ENCODE peak calls at places on chromosomes 1 and 21, in six cellular contexts. One of them, this sample, is unnamed.

GRCh38 chr1:44346184-44346583 is 8.9 kb downstream of the ERI3 start:
- DNase-seq in PC-9: no peak
- DNase-seq in IMR-90: no peak
- DNase-seq in heart left ventricle: no peak
- DNase-seq in endodermal cell: no peak
- DNase-seq in Peyer's patch: no peak
- DNase-seq in this sample: no peak

GRCh38 chr1:203202431-203203245 is 16.1 kb upstream of the CHI3L1 start:
- DNase-seq in IMR-90: peak
- DNase-seq in endodermal cell: no peak
- DNase-seq in Peyer's patch: peak
- DNase-seq in heart left ventricle: peak
- DNase-seq in PC-9: no peak
- DNase-seq in this sample: peak

GRCh38 chr1:192550922-192551534 is 24.5 kb upstream of the RGS1 start:
- DNase-seq in heart left ventricle: no peak
- DNase-seq in Peyer's patch: no peak
- DNase-seq in PC-9: peak
- DNase-seq in IMR-90: peak
- DNase-seq in endodermal cell: no peak
- DNase-seq in this sample: peak

GRCh38 chr1:116819081-116819480 is 64.9 kb downstream of the CD2 start:
- DNase-seq in endodermal cell: peak
- DNase-seq in PC-9: no peak
- DNase-seq in heart left ventricle: no peak
- DNase-seq in IMR-90: no peak
- DNase-seq in Peyer's patch: no peak
- DNase-seq in this sample: no peak

GRCh38 chr1:232238009-232238408 is 391.9 kb downstream of the SIPA1L2 start:
- DNase-seq in Peyer's patch: no peak
- DNase-seq in heart left ventricle: no peak
- DNase-seq in IMR-90: no peak
- DNase-seq in PC-9: no peak
- DNase-seq in endodermal cell: no peak
- DNase-seq in this sample: no peak

GRCh38 chr21:31460985-31461384 is 116.9 kb upstream of the TIAM1 start:
- DNase-seq in IMR-90: no peak
- DNase-seq in heart left ventricle: no peak
- DNase-seq in Peyer's patch: no peak
- DNase-seq in endodermal cell: no peak
- DNase-seq in PC-9: no peak
- DNase-seq in this sample: no peak

GRCh38 chr1:2602866-2603520 is 16.4 kb downstream of the PRXL2B start:
- DNase-seq in endodermal cell: peak
- DNase-seq in PC-9: no peak
- DNase-seq in heart left ventricle: no peak
- DNase-seq in Peyer's patch: no peak
- DNase-seq in IMR-90: no peak
- DNase-seq in this sample: no peak

GRCh38 chr1:85214654-85215053 is 13.8 kb upstream of the SYDE2 start:
- DNase-seq in endodermal cell: no peak
- DNase-seq in Peyer's patch: no peak
- DNase-seq in IMR-90: no peak
- DNase-seq in PC-9: no peak
- DNase-seq in heart left ventricle: no peak
- DNase-seq in this sample: no peak

GRCh38 chr1:220966473-220966872 is 87.2 kb downstream of the HLX start:
- DNase-seq in heart left ventricle: no peak
- DNase-seq in IMR-90: no peak
- DNase-seq in Peyer's patch: no peak
- DNase-seq in endodermal cell: no peak
- DNase-seq in PC-9: no peak
- DNase-seq in this sample: no peak

GRCh38 chr1:64263856-64264255 is 60.4 kb downstream of the UBE2U start:
- DNase-seq in IMR-90: no peak
- DNase-seq in PC-9: no peak
- DNase-seq in endodermal cell: no peak
- DNase-seq in Peyer's patch: no peak
- DNase-seq in heart left ventricle: peak
- DNase-seq in this sample: no peak

GRCh38 chr1:3745590-3746381 is 6.5 kb upstream of the CCDC27 start:
- DNase-seq in IMR-90: peak
- DNase-seq in heart left ventricle: no peak
- DNase-seq in endodermal cell: peak
- DNase-seq in PC-9: no peak
- DNase-seq in Peyer's patch: no peak
- DNase-seq in this sample: no peak

GRCh38 chr1:83118472-83118871 is 880.5 kb downstream of the TTLL7 start:
- DNase-seq in endodermal cell: no peak
- DNase-seq in IMR-90: no peak
- DNase-seq in PC-9: no peak
- DNase-seq in Peyer's patch: no peak
- DNase-seq in heart left ventricle: no peak
- DNase-seq in this sample: no peak

GRCh38 chr1:206455681-206456344 is 14.5 kb upstream of the IKBKE start:
- DNase-seq in endodermal cell: no peak
- DNase-seq in IMR-90: no peak
- DNase-seq in Peyer's patch: no peak
- DNase-seq in heart left ventricle: no peak
- DNase-seq in PC-9: no peak
- DNase-seq in this sample: no peak

GRCh38 chr1:153670257-153670858 is 435 bp downstream of the ILF2 start:
- DNase-seq in PC-9: no peak
- DNase-seq in Peyer's patch: no peak
- DNase-seq in heart left ventricle: no peak
- DNase-seq in endodermal cell: no peak
- DNase-seq in IMR-90: no peak
- DNase-seq in this sample: no peak

GRCh38 chr1:234969630-234970370 is 158.8 kb downstream of the TOMM20 start:
- DNase-seq in heart left ventricle: peak
- DNase-seq in endodermal cell: peak
- DNase-seq in IMR-90: peak
- DNase-seq in Peyer's patch: peak
- DNase-seq in PC-9: no peak
- DNase-seq in this sample: peak

GRCh38 chr1:199859525-199859924 is 168.0 kb upstream of the NR5A2 start:
- DNase-seq in PC-9: peak
- DNase-seq in heart left ventricle: no peak
- DNase-seq in endodermal cell: no peak
- DNase-seq in Peyer's patch: no peak
- DNase-seq in IMR-90: peak
- DNase-seq in this sample: peak

GRCh38 chr1:4500441-4500840 is 154.0 kb upstream of the AJAP1 start:
- DNase-seq in PC-9: no peak
- DNase-seq in endodermal cell: no peak
- DNase-seq in heart left ventricle: no peak
- DNase-seq in Peyer's patch: no peak
- DNase-seq in IMR-90: no peak
- DNase-seq in this sample: no peak

GRCh38 chr1:181222972-181223371 is 134.5 kb downstream of the IER5 start:
- DNase-seq in IMR-90: no peak
- DNase-seq in Peyer's patch: no peak
- DNase-seq in heart left ventricle: peak
- DNase-seq in PC-9: no peak
- DNase-seq in endodermal cell: no peak
- DNase-seq in this sample: no peak

GRCh38 chr1:159598196-159598595 is 10.6 kb downstream of the APCS start:
- DNase-seq in endodermal cell: no peak
- DNase-seq in IMR-90: peak
- DNase-seq in PC-9: peak
- DNase-seq in heart left ventricle: no peak
- DNase-seq in Peyer's patch: no peak
- DNase-seq in this sample: peak

GRCh38 chr1:204072951-204073836 is at the start of gene SOX13:
- DNase-seq in endodermal cell: peak
- DNase-seq in IMR-90: peak
- DNase-seq in PC-9: peak
- DNase-seq in Peyer's patch: peak
- DNase-seq in heart left ventricle: peak
- DNase-seq in this sample: peak

GRCh38 chr1:230307213-230307612 is 118.9 kb downstream of the PGBD5 start:
- DNase-seq in IMR-90: no peak
- DNase-seq in PC-9: no peak
- DNase-seq in heart left ventricle: no peak
- DNase-seq in Peyer's patch: no peak
- DNase-seq in endodermal cell: no peak
- DNase-seq in this sample: no peak

GRCh38 chr1:215824245-215824644 is 257.1 kb downstream of the KCTD3 start:
- DNase-seq in heart left ventricle: no peak
- DNase-seq in Peyer's patch: no peak
- DNase-seq in PC-9: no peak
- DNase-seq in IMR-90: peak
- DNase-seq in endodermal cell: peak
- DNase-seq in this sample: no peak

GRCh38 chr1:111538343-111539035 is 35.1 kb upstream of the ADORA3 start:
- DNase-seq in IMR-90: peak
- DNase-seq in heart left ventricle: no peak
- DNase-seq in Peyer's patch: peak
- DNase-seq in endodermal cell: no peak
- DNase-seq in PC-9: peak
- DNase-seq in this sample: peak

GRCh38 chr1:59215766-59216291 is 81.1 kb upstream of the FGGY start:
- DNase-seq in heart left ventricle: no peak
- DNase-seq in IMR-90: no peak
- DNase-seq in PC-9: no peak
- DNase-seq in Peyer's patch: no peak
- DNase-seq in endodermal cell: no peak
- DNase-seq in this sample: no peak

GRCh38 chr1:148434832-148435231 is 48.3 kb downstream of the PPIAL4G start:
- DNase-seq in PC-9: no peak
- DNase-seq in heart left ventricle: no peak
- DNase-seq in endodermal cell: no peak
- DNase-seq in Peyer's patch: no peak
- DNase-seq in IMR-90: no peak
- DNase-seq in this sample: no peak

GRCh38 chr1:228344631-228345072 is 62.0 kb downstream of the TRIM11 start:
- DNase-seq in Peyer's patch: peak
- DNase-seq in endodermal cell: peak
- DNase-seq in IMR-90: no peak
- DNase-seq in PC-9: no peak
- DNase-seq in heart left ventricle: peak
- DNase-seq in this sample: no peak

GRCh38 chr21:32184059-32184458 is 94.8 kb downstream of the MIS18A start:
- DNase-seq in IMR-90: no peak
- DNase-seq in PC-9: no peak
- DNase-seq in endodermal cell: peak
- DNase-seq in heart left ventricle: no peak
- DNase-seq in Peyer's patch: no peak
- DNase-seq in this sample: no peak

GRCh38 chr1:11176081-11176706 is 13.0 kb upstream of the ANGPTL7 start:
- DNase-seq in IMR-90: peak
- DNase-seq in PC-9: no peak
- DNase-seq in Peyer's patch: no peak
- DNase-seq in heart left ventricle: peak
- DNase-seq in endodermal cell: no peak
- DNase-seq in this sample: peak

GRCh38 chr1:71490432-71490831 is 409.6 kb upstream of the ZRANB2 start:
- DNase-seq in PC-9: no peak
- DNase-seq in endodermal cell: no peak
- DNase-seq in heart left ventricle: no peak
- DNase-seq in Peyer's patch: no peak
- DNase-seq in IMR-90: peak
- DNase-seq in this sample: peak

GRCh38 chr1:71494163-71494562 is 413.3 kb upstream of the ZRANB2 start:
- DNase-seq in IMR-90: no peak
- DNase-seq in PC-9: no peak
- DNase-seq in Peyer's patch: no peak
- DNase-seq in heart left ventricle: no peak
- DNase-seq in endodermal cell: no peak
- DNase-seq in this sample: peak

GRCh38 chr1:71488555-71489252 is 407.9 kb upstream of the ZRANB2 start:
- DNase-seq in endodermal cell: no peak
- DNase-seq in IMR-90: no peak
- DNase-seq in heart left ventricle: no peak
- DNase-seq in Peyer's patch: no peak
- DNase-seq in PC-9: no peak
- DNase-seq in this sample: no peak

DNA sequence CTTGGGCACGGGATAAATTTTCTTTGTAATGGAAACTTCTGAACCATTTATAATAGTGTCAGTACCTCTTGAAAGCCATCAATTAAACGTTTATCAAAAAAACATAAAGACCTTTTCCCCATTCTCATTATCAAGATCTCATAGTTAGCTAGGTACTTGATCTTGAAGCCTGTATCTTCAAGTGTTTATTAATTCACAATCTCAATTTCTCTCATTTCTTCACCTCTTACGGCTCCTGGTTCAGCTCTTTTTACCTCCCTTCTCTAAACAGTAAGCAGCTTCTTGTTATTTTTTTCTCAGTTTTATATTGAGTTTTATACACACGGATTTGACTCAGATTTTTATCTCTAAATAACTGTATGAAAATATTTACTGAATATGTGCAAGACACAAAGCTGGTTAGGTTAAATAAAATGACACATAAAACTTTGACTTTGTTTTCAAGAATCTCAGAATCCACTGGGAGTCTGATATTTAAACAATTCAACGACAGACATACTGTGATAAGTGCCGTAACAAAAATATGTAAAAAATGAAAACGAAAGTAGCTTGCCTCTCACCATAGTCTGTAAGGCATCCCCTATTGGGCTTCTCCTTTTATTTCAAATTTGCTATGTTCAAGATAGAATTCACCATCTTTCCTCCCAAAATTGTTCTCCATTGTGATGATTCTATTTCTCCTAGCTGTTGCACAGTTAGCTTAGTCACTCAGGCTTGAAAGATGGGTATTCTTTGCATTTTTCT is 411.6 kb upstream of the ZRANB2 start:
- DNase-seq in IMR-90: no peak
- DNase-seq in PC-9: no peak
- DNase-seq in Peyer's patch: no peak
- DNase-seq in heart left ventricle: no peak
- DNase-seq in endodermal cell: no peak
- DNase-seq in this sample: no peak
- H3K4me3 ChIP-seq in IMR-90: no peak
- H3K4me3 ChIP-seq in PC-9: no peak
- H3K4me3 ChIP-seq in Peyer's patch: no peak
- H3K4me3 ChIP-seq in heart left ventricle: no peak
- H3K4me3 ChIP-seq in endodermal cell: no peak
- H3K4me3 ChIP-seq in this sample: no peak

GRCh38 chr1:32538887-32539583 is at the start of gene ZBTB8A:
- DNase-seq in PC-9: peak
- DNase-seq in Peyer's patch: peak
- DNase-seq in heart left ventricle: peak
- DNase-seq in endodermal cell: peak
- DNase-seq in IMR-90: peak
- DNase-seq in this sample: peak
- TF ChIP-seq CTCF in PC-9: no peak
- TF ChIP-seq CTCF in Peyer's patch: no peak
- TF ChIP-seq CTCF in heart left ventricle: no peak
- TF ChIP-seq CTCF in endodermal cell: peak
- TF ChIP-seq CTCF in IMR-90: no peak
- TF ChIP-seq CTCF in this sample: peak

GRCh38 chr1:79711001-79711431 is 704.5 kb upstream of the ADGRL4 start:
- DNase-seq in PC-9: no peak
- DNase-seq in Peyer's patch: no peak
- DNase-seq in heart left ventricle: no peak
- DNase-seq in IMR-90: peak
- DNase-seq in endodermal cell: no peak
- DNase-seq in this sample: peak
- H3K4me3 ChIP-seq in PC-9: no peak
- H3K4me3 ChIP-seq in Peyer's patch: no peak
- H3K4me3 ChIP-seq in heart left ventricle: no peak
- H3K4me3 ChIP-seq in IMR-90: no peak
- H3K4me3 ChIP-seq in endodermal cell: no peak
- H3K4me3 ChIP-seq in this sample: no peak

GRCh38 chr1:22039594-22040347 is 12.7 kb upstream of the CDC42 start:
- DNase-seq in IMR-90: peak
- DNase-seq in PC-9: peak
- DNase-seq in heart left ventricle: peak
- DNase-seq in endodermal cell: peak
- DNase-seq in Peyer's patch: peak
- DNase-seq in this sample: peak
- TF ChIP-seq CTCF in IMR-90: no peak
- TF ChIP-seq CTCF in PC-9: no peak
- TF ChIP-seq CTCF in heart left ventricle: no peak
- TF ChIP-seq CTCF in endodermal cell: peak
- TF ChIP-seq CTCF in Peyer's patch: peak
- TF ChIP-seq CTCF in this sample: no peak

This sample was measured in foreskin fibroblast.